ENCODE peak calls at places on chromosomes 1 and 21, in six cellular contexts. One of them, this sample, is unnamed.

GRCh38 chr21:46551636-46552241 is 53.1 kb downstream of the S100B start:
- DNase-seq in A549: no peak
- DNase-seq in hepatocyte: no peak
- DNase-seq in right atrium auricular region: peak
- DNase-seq in osteocyte: no peak
- DNase-seq in fibroblast of mammary gland: no peak
- DNase-seq in this sample: no peak

GRCh38 chr1:35560256-35561225 is 2.9 kb downstream of the NCDN start:
- DNase-seq in A549: no peak
- DNase-seq in hepatocyte: no peak
- DNase-seq in right atrium auricular region: no peak
- DNase-seq in osteocyte: no peak
- DNase-seq in fibroblast of mammary gland: no peak
- DNase-seq in this sample: no peak

GRCh38 chr1:43043695-43044094 is 85.0 kb upstream of the SLC2A1 start:
- DNase-seq in A549: no peak
- DNase-seq in hepatocyte: no peak
- DNase-seq in right atrium auricular region: no peak
- DNase-seq in osteocyte: no peak
- DNase-seq in fibroblast of mammary gland: no peak
- DNase-seq in this sample: no peak

GRCh38 chr1:183349201-183349711 is 68.9 kb downstream of the NMNAT2 start:
- DNase-seq in A549: no peak
- DNase-seq in hepatocyte: peak
- DNase-seq in right atrium auricular region: no peak
- DNase-seq in osteocyte: no peak
- DNase-seq in fibroblast of mammary gland: peak
- DNase-seq in this sample: no peak

GRCh38 chr1:8941906-8942305 is 3.8 kb upstream of the CA6 start:
- DNase-seq in A549: peak
- DNase-seq in hepatocyte: peak
- DNase-seq in right atrium auricular region: no peak
- DNase-seq in osteocyte: no peak
- DNase-seq in fibroblast of mammary gland: peak
- DNase-seq in this sample: no peak

GRCh38 chr1:60942291-60942690 is 140.1 kb upstream of the NFIA start:
- DNase-seq in A549: no peak
- DNase-seq in hepatocyte: peak
- DNase-seq in right atrium auricular region: no peak
- DNase-seq in osteocyte: no peak
- DNase-seq in fibroblast of mammary gland: no peak
- DNase-seq in this sample: peak

GRCh38 chr1:167563579-167564246 is 10.2 kb upstream of the CREG1 start:
- DNase-seq in A549: no peak
- DNase-seq in hepatocyte: peak
- DNase-seq in right atrium auricular region: peak
- DNase-seq in osteocyte: no peak
- DNase-seq in fibroblast of mammary gland: no peak
- DNase-seq in this sample: peak

GRCh38 chr21:25636727-25637126 is 2.3 kb upstream of the JAM2 start:
- DNase-seq in A549: no peak
- DNase-seq in hepatocyte: no peak
- DNase-seq in right atrium auricular region: no peak
- DNase-seq in osteocyte: no peak
- DNase-seq in fibroblast of mammary gland: peak
- DNase-seq in this sample: no peak

GRCh38 chr1:84923317-84923716 is 30.3 kb upstream of the LPAR3 start:
- DNase-seq in A549: no peak
- DNase-seq in hepatocyte: no peak
- DNase-seq in right atrium auricular region: no peak
- DNase-seq in osteocyte: no peak
- DNase-seq in fibroblast of mammary gland: no peak
- DNase-seq in this sample: no peak

GRCh38 chr1:220099826-220100225 is 5.9 kb downstream of the IARS2 start:
- DNase-seq in A549: no peak
- DNase-seq in hepatocyte: no peak
- DNase-seq in right atrium auricular region: no peak
- DNase-seq in osteocyte: no peak
- DNase-seq in fibroblast of mammary gland: no peak
- DNase-seq in this sample: no peak

GRCh38 chr1:99424087-99424486 is 159.8 kb downstream of the PLPPR4 start:
- DNase-seq in A549: no peak
- DNase-seq in hepatocyte: no peak
- DNase-seq in right atrium auricular region: no peak
- DNase-seq in osteocyte: no peak
- DNase-seq in fibroblast of mammary gland: no peak
- DNase-seq in this sample: no peak

GRCh38 chr1:19361231-19362147 is 49.4 kb downstream of the SLC66A1 start:
- DNase-seq in A549: no peak
- DNase-seq in hepatocyte: no peak
- DNase-seq in right atrium auricular region: no peak
- DNase-seq in osteocyte: no peak
- DNase-seq in fibroblast of mammary gland: peak
- DNase-seq in this sample: no peak

GRCh38 chr1:24966724-24967346 is 36.8 kb upstream of the RUNX3 start:
- DNase-seq in A549: peak
- DNase-seq in hepatocyte: peak
- DNase-seq in right atrium auricular region: no peak
- DNase-seq in osteocyte: no peak
- DNase-seq in fibroblast of mammary gland: peak
- DNase-seq in this sample: no peak

GRCh38 chr21:44917446-44918106 is 3.1 kb downstream of the ITGB2 start:
- DNase-seq in A549: no peak
- DNase-seq in hepatocyte: no peak
- DNase-seq in right atrium auricular region: no peak
- DNase-seq in osteocyte: no peak
- DNase-seq in fibroblast of mammary gland: no peak
- DNase-seq in this sample: no peak

GRCh38 chr1:21069549-21069948 is 107.1 kb downstream of the EIF4G3 start:
- DNase-seq in A549: no peak
- DNase-seq in hepatocyte: peak
- DNase-seq in right atrium auricular region: no peak
- DNase-seq in osteocyte: no peak
- DNase-seq in fibroblast of mammary gland: peak
- DNase-seq in this sample: no peak

GRCh38 chr21:41425954-41426655 is at the start of gene MX1:
- DNase-seq in A549: peak
- DNase-seq in hepatocyte: peak
- DNase-seq in right atrium auricular region: peak
- DNase-seq in osteocyte: peak
- DNase-seq in fibroblast of mammary gland: peak
- DNase-seq in this sample: peak

GRCh38 chr21:34883501-34884271 is 165.4 kb downstream of the RUNX1 start:
- DNase-seq in A549: no peak
- DNase-seq in hepatocyte: no peak
- DNase-seq in right atrium auricular region: no peak
- DNase-seq in osteocyte: no peak
- DNase-seq in fibroblast of mammary gland: no peak
- DNase-seq in this sample: no peak

GRCh38 chr1:246428542-246429308 is 78.4 kb downstream of the SMYD3 start:
- DNase-seq in A549: no peak
- DNase-seq in hepatocyte: no peak
- DNase-seq in right atrium auricular region: no peak
- DNase-seq in osteocyte: no peak
- DNase-seq in fibroblast of mammary gland: peak
- DNase-seq in this sample: no peak

GRCh38 chr1:168472244-168472643 is 71.6 kb downstream of the XCL2 start:
- DNase-seq in A549: no peak
- DNase-seq in hepatocyte: no peak
- DNase-seq in right atrium auricular region: no peak
- DNase-seq in osteocyte: no peak
- DNase-seq in fibroblast of mammary gland: no peak
- DNase-seq in this sample: no peak

GRCh38 chr1:6884652-6885153 is 99.4 kb downstream of the CAMTA1 start:
- DNase-seq in A549: no peak
- DNase-seq in hepatocyte: peak
- DNase-seq in right atrium auricular region: no peak
- DNase-seq in osteocyte: no peak
- DNase-seq in fibroblast of mammary gland: no peak
- DNase-seq in this sample: no peak

GRCh38 chr1:230210326-230210978 is 143.4 kb downstream of the GALNT2 start:
- DNase-seq in A549: no peak
- DNase-seq in hepatocyte: no peak
- DNase-seq in right atrium auricular region: no peak
- DNase-seq in osteocyte: no peak
- DNase-seq in fibroblast of mammary gland: no peak
- DNase-seq in this sample: no peak

GRCh38 chr1:20417581-20417980 is 68.4 kb downstream of the CAMK2N1 start:
- DNase-seq in A549: no peak
- DNase-seq in hepatocyte: no peak
- DNase-seq in right atrium auricular region: no peak
- DNase-seq in osteocyte: no peak
- DNase-seq in fibroblast of mammary gland: no peak
- DNase-seq in this sample: no peak

GRCh38 chr1:235866913-235867850 is 476 bp upstream of the LYST start:
- DNase-seq in A549: peak
- DNase-seq in hepatocyte: peak
- DNase-seq in right atrium auricular region: peak
- DNase-seq in osteocyte: peak
- DNase-seq in fibroblast of mammary gland: peak
- DNase-seq in this sample: peak

GRCh38 chr1:235866207-235866912 is at the start of gene LYST:
- DNase-seq in A549: peak
- DNase-seq in hepatocyte: peak
- DNase-seq in right atrium auricular region: no peak
- DNase-seq in osteocyte: peak
- DNase-seq in fibroblast of mammary gland: peak
- DNase-seq in this sample: peak

GRCh38 chr1:235864965-235865525 is 1.7 kb downstream of the LYST start:
- DNase-seq in A549: no peak
- DNase-seq in hepatocyte: no peak
- DNase-seq in right atrium auricular region: no peak
- DNase-seq in osteocyte: no peak
- DNase-seq in fibroblast of mammary gland: peak
- DNase-seq in this sample: no peak

GRCh38 chr1:235864469-235864868 is 2.2 kb downstream of the LYST start:
- DNase-seq in A549: no peak
- DNase-seq in hepatocyte: no peak
- DNase-seq in right atrium auricular region: no peak
- DNase-seq in osteocyte: no peak
- DNase-seq in fibroblast of mammary gland: no peak
- DNase-seq in this sample: no peak

DNA sequence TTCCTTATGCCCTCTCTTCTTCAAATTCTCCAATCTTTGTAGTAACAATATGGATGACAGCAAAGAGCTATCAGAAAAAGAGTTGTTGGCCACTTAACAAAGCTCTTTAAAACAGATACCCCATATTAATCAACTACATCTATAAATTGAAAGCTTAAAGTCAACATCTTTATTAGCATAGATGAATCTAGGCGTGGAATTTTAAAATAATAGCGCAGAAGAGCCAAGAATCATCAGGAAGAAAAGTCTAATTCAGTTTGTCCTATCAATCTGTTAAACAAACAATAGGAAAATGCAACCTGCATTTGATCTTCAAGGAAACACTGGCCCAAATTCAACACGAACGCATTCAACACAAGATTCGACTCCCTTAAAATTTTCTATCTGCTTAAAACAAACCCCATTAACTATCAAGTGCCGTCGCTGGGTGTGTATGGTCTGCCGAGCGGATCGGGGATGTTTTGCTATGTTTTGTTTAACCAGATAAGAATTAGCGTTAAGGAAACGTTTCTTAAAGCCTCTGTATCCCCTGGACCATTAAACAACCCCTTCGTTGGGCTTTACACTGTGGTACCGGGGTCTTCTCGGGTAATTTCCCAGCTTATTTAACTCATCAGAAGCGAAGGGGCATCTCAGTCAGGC is 1.0 kb downstream of the LYST start:
- DNase-seq in A549: no peak
- DNase-seq in hepatocyte: no peak
- DNase-seq in right atrium auricular region: no peak
- DNase-seq in osteocyte: no peak
- DNase-seq in fibroblast of mammary gland: peak
- DNase-seq in this sample: no peak
- TF ChIP-seq CTCF in A549: no peak
- TF ChIP-seq CTCF in hepatocyte: no peak
- TF ChIP-seq CTCF in right atrium auricular region: no peak
- TF ChIP-seq CTCF in osteocyte: no peak
- TF ChIP-seq CTCF in fibroblast of mammary gland: no peak
- TF ChIP-seq CTCF in this sample: no peak

GRCh38 chr1:241518447-241519307 is 878 bp downstream of the FH start:
- DNase-seq in A549: no peak
- DNase-seq in hepatocyte: peak
- DNase-seq in right atrium auricular region: no peak
- DNase-seq in osteocyte: peak
- DNase-seq in fibroblast of mammary gland: peak
- DNase-seq in this sample: peak
- TF ChIP-seq CTCF in A549: no peak
- TF ChIP-seq CTCF in hepatocyte: no peak
- TF ChIP-seq CTCF in right atrium auricular region: no peak
- TF ChIP-seq CTCF in osteocyte: no peak
- TF ChIP-seq CTCF in fibroblast of mammary gland: no peak
- TF ChIP-seq CTCF in this sample: no peak

GRCh38 chr1:79197421-79197820 is 190.9 kb upstream of the ADGRL4 start:
- DNase-seq in A549: peak
- DNase-seq in hepatocyte: no peak
- DNase-seq in right atrium auricular region: no peak
- DNase-seq in osteocyte: no peak
- DNase-seq in fibroblast of mammary gland: peak
- DNase-seq in this sample: no peak
- TF ChIP-seq CTCF in A549: peak
- TF ChIP-seq CTCF in hepatocyte: peak
- TF ChIP-seq CTCF in right atrium auricular region: no peak
- TF ChIP-seq CTCF in osteocyte: peak
- TF ChIP-seq CTCF in fibroblast of mammary gland: peak
- TF ChIP-seq CTCF in this sample: no peak

GRCh38 chr1:206929509-206929908 is 7.8 kb upstream of the FCMR start:
- DNase-seq in A549: no peak
- DNase-seq in hepatocyte: no peak
- DNase-seq in right atrium auricular region: no peak
- DNase-seq in osteocyte: no peak
- DNase-seq in fibroblast of mammary gland: no peak
- DNase-seq in this sample: no peak

GRCh38 chr1:206932271-206932670 is 10.5 kb upstream of the FCMR start:
- DNase-seq in A549: no peak
- DNase-seq in hepatocyte: no peak
- DNase-seq in right atrium auricular region: no peak
- DNase-seq in osteocyte: no peak
- DNase-seq in fibroblast of mammary gland: no peak
- DNase-seq in this sample: no peak

GRCh38 chr1:206933333-206933945 is 11.7 kb upstream of the FCMR start:
- DNase-seq in A549: peak
- DNase-seq in hepatocyte: no peak
- DNase-seq in right atrium auricular region: no peak
- DNase-seq in osteocyte: no peak
- DNase-seq in fibroblast of mammary gland: no peak
- DNase-seq in this sample: peak

GRCh38 chr1:206930210-206930798 is 8.6 kb upstream of the FCMR start:
- DNase-seq in A549: no peak
- DNase-seq in hepatocyte: no peak
- DNase-seq in right atrium auricular region: no peak
- DNase-seq in osteocyte: no peak
- DNase-seq in fibroblast of mammary gland: no peak
- DNase-seq in this sample: no peak

DNA sequence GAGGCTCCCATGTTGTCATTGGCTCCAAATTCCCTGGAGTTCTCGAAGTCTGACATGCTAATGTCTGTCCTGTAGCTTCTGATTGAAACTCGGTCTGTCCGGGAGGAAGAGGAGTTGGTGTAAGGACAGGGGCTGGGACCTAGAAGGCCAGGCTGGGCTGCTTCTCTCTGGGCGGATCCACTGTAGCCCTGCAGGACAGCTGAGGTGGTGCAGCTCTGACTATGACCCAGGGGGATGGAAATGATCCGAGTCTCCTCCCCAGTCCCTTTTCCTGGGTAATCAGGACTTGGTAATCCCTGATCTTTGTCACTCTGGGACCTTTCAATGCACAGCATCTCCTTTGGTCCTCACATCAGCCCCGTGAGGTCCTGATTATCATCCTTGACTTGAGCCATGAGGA is 10.0 kb upstream of the FCMR start:
- DNase-seq in A549: no peak
- DNase-seq in hepatocyte: no peak
- DNase-seq in right atrium auricular region: no peak
- DNase-seq in osteocyte: no peak
- DNase-seq in fibroblast of mammary gland: no peak
- DNase-seq in this sample: no peak
- TF ChIP-seq CTCF in A549: no peak
- TF ChIP-seq CTCF in hepatocyte: no peak
- TF ChIP-seq CTCF in right atrium auricular region: no peak
- TF ChIP-seq CTCF in osteocyte: no peak
- TF ChIP-seq CTCF in fibroblast of mammary gland: no peak
- TF ChIP-seq CTCF in this sample: no peak

This sample was measured in Calu3.